ENCODE peak calls at places on chromosomes 16 and 17, in eight cellular contexts. C is right cardiac atrium; R is memory B cell; A is CD4-positive, alpha-beta T cell; S is heart right ventricle; L is activated CD8-positive, alpha-beta memory T cell treated with anti-CD3 and anti-CD28 coated beads, Interleukin-2, amount 10 ng/mL, durations not matched to agents 7 days and 5 days; Z is SK-N-SH treated with all-trans-retinoic acid at 6 μM for 48 hours; E is stimulated activated naive CD8-positive, alpha-beta T cell treated with anti-CD3 and anti-CD28 coated beads, Interleukin-15, amount 100 ng/mL, for 72 hours. V is an unnamed sample.

GRCh38 chr16:78102865-78103264 is 3.4 kb downstream of the WWOX start:
- ATAC-seq in R (no peak), C (no peak), Z (no peak), E (no peak), L (no peak), S (no peak), A (no peak), V (no peak)

GRCh38 chr16:4110680-4111079 is 5.6 kb downstream of the ADCY9 start:
- ATAC-seq in Z (no peak), L (no peak), A (no peak), C (no peak), S (no peak), R (no peak), E (no peak), V (peak; percentile 44)

GRCh38 chr17:18910881-18911280 is 41.1 kb upstream of the SLC5A10 start:
- ATAC-seq in E (no peak), L (no peak), A (no peak), C (no peak), Z (no peak), R (no peak), S (no peak), V (no peak)

GRCh38 chr16:71933913-71934696 is 38.8 kb downstream of the IST1 start:
- ATAC-seq in R (no peak), E (no peak), L (no peak), S (peak; percentile 36), A (no peak), Z (no peak), C (no peak), V (peak; percentile 60)

GRCh38 chr17:14428640-14429029 is 127.8 kb downstream of the HS3ST3B1 start:
- ATAC-seq in C (no peak), A (peak; percentile 69), R (peak; percentile 79), Z (no peak), E (peak; percentile 82), S (no peak), L (peak; percentile 70), V (peak; percentile 61)

GRCh38 chr17:9729034-9729650 is 62.2 kb downstream of the DHRS7C start:
- ATAC-seq in E (no peak), Z (peak; percentile 84), R (no peak), C (peak; percentile 50), L (no peak), S (peak; percentile 57), A (no peak), V (no peak)

GRCh38 chr16:57435838-57436237 is 11.3 kb downstream of the CIAPIN1 start:
- ATAC-seq in L (no peak), Z (no peak), S (no peak), C (no peak), A (no peak), R (no peak), E (no peak), V (no peak)

GRCh38 chr17:44523672-44523972 is 20.4 kb upstream of the GPATCH8 start:
- ATAC-seq in R (no peak), E (no peak), A (no peak), C (no peak), Z (no peak), S (no peak), L (no peak), V (no peak)

GRCh38 chr17:82195675-82196258 is 16.9 kb downstream of the CCDC57 start:
- ATAC-seq in A (no peak), L (no peak), C (peak; percentile 71), S (peak; percentile 58), R (no peak), E (no peak), Z (no peak), V (no peak)

GRCh38 chr17:67813803-67814180 is 11.5 kb upstream of the BPTF start:
- ATAC-seq in Z (no peak), C (no peak), E (no peak), R (no peak), L (no peak), A (no peak), S (no peak), V (no peak)

GRCh38 chr16:3698941-3699340 is 18.4 kb downstream of the TRAP1 start:
- ATAC-seq in S (peak; percentile 36), R (no peak), A (peak; percentile 39), E (no peak), Z (no peak), L (peak; percentile 47), C (no peak), V (no peak)

GRCh38 chr16:4461250-4462085 is 13.0 kb downstream of the NMRAL1 start:
- ATAC-seq in E (peak; percentile 45), R (no peak), C (no peak), A (no peak), S (no peak), L (no peak), Z (no peak), V (no peak)

GRCh38 chr16:11688520-11688886 is 20.2 kb downstream of the SNN start:
- ATAC-seq in R (no peak), E (no peak), S (no peak), L (no peak), A (no peak), C (no peak), Z (no peak), V (no peak)

GRCh38 chr16:84520778-84521770 is 16.6 kb upstream of the MEAK7 start:
- ATAC-seq in C (no peak), R (no peak), A (no peak), E (no peak), Z (no peak), L (no peak), S (no peak), V (no peak)

GRCh38 chr16:75062135-75062943 is 54.2 kb downstream of the LDHD start:
- ATAC-seq in R (no peak), Z (no peak), S (peak; percentile 91), L (no peak), A (no peak), C (peak; percentile 76), E (no peak), V (peak; percentile 69)

GRCh38 chr16:15822957-15823356 is 33.9 kb downstream of the MYH11 start:
- ATAC-seq in E (no peak), S (no peak), C (peak; percentile 50), R (no peak), L (no peak), Z (no peak), A (no peak), V (no peak)

GRCh38 chr16:72008424-72009216 is at the start of gene DHODH:
- ATAC-seq in E (peak; percentile 99), R (peak; percentile 90), S (peak; percentile 100), C (peak; percentile 100), A (peak; percentile 99), Z (peak; percentile 100), L (peak; percentile 100), V (peak; percentile 99)

GRCh38 chr16:28587386-28587785 is 9.5 kb downstream of the SULT1A2 start:
- ATAC-seq in E (no peak), Z (no peak), C (no peak), R (no peak), S (no peak), A (no peak), L (no peak), V (no peak)

GRCh38 chr17:56571456-56571855 is 22.0 kb upstream of the NOG start:
- ATAC-seq in C (no peak), Z (no peak), R (no peak), L (no peak), E (no peak), A (no peak), S (no peak), V (no peak)

GRCh38 chr17:7263071-7263800 is 958 bp upstream of the CLDN7 start:
- ATAC-seq in E (no peak), L (peak; percentile 8), S (no peak), Z (no peak), R (peak; percentile 18), A (peak; percentile 39), C (peak; percentile 13), V (no peak)

GRCh38 chr17:16444258-16444886 is 29.0 kb downstream of the TRPV2 start:
- ATAC-seq in E (no peak), C (no peak), S (peak; percentile 17), Z (peak; percentile 16), L (no peak), R (no peak), A (no peak), V (no peak)

GRCh38 chr17:31530391-31530990 is 139.0 kb downstream of the RAB11FIP4 start:
- ATAC-seq in L (no peak), E (no peak), R (no peak), C (no peak), Z (no peak), S (no peak), A (no peak), V (no peak)

GRCh38 chr17:39227364-39227919 is 1.7 kb upstream of the STAC2 start:
- ATAC-seq in Z (no peak), A (no peak), R (no peak), C (no peak), S (no peak), L (no peak), E (no peak), V (no peak)

GRCh38 chr17:18866866-18867813 is 9.2 kb downstream of the PRPSAP2 start:
- ATAC-seq in Z (no peak), S (no peak), R (no peak), L (peak; percentile 72), C (no peak), A (no peak), E (no peak), V (peak; percentile 83)

GRCh38 chr16:47144559-47144877 is 773 bp upstream of the NETO2 start:
- ATAC-seq in L (no peak), S (peak; percentile 19), R (no peak), A (no peak), C (no peak), E (no peak), Z (peak; percentile 32), V (no peak)

GRCh38 chr17:62790554-62790953 is 17.6 kb downstream of the MARCHF10 start:
- ATAC-seq in S (no peak), C (no peak), R (no peak), L (no peak), Z (peak; percentile 17), E (no peak), A (no peak), V (no peak)

GRCh38 chr17:49871211-49871610 is 23.3 kb upstream of the TAC4 start:
- ATAC-seq in A (no peak), S (no peak), L (no peak), Z (no peak), R (no peak), E (no peak), C (no peak), V (no peak)

GRCh38 chr16:58284488-58284887 is 10.3 kb downstream of the PRSS54 start:
- ATAC-seq in L (no peak), Z (no peak), E (no peak), C (no peak), R (no peak), A (no peak), S (no peak), V (no peak)

GRCh38 chr16:80041399-80041798 is 440.9 kb upstream of the MAF start:
- ATAC-seq in Z (no peak), L (no peak), C (no peak), R (no peak), A (no peak), S (no peak), E (no peak), V (no peak)

GRCh38 chr16:53041196-53041977 is 11.3 kb downstream of the CHD9NB start:
- ATAC-seq in E (no peak), L (no peak), S (peak; percentile 87), A (no peak), R (no peak), C (peak; percentile 92), Z (peak; percentile 48), V (no peak)

GRCh38 chr16:67959520-67959919 is 8.9 kb downstream of the SLC12A4 start:
- ATAC-seq in L (no peak), Z (peak; percentile 18), R (no peak), S (peak; percentile 79), E (no peak), C (peak; percentile 64), A (no peak), V (no peak)

GRCh38 chr16:2799852-2800226 is 1.6 kb downstream of the PRSS41 start:
- ATAC-seq in C (peak; percentile 36), E (no peak), L (no peak), S (no peak), A (no peak), Z (no peak), R (no peak), V (no peak)

GRCh38 chr16:470418-470817 is 45.0 kb downstream of the RAB11FIP3 start:
- ATAC-seq in R (no peak), S (no peak), E (no peak), Z (no peak), A (no peak), L (no peak), C (no peak), V (no peak)

GRCh38 chr17:17827826-17828621 is 8.8 kb downstream of the SREBF1 start:
- ATAC-seq in A (no peak), Z (no peak), C (no peak), L (no peak), S (no peak), R (no peak), E (no peak), V (no peak)